ENCODE peak calls at places on chromosomes 11 and 22, in five cellular contexts. W is GM06990, U is GM12865, O is lung, G is fibroblast of the aortic adventitia. P is an unnamed sample.

GRCh38 chr11:100636536-100636935 is 50.6 kb upstream of the ARHGAP42 start:
- DNase-seq in O (no peak), G (no peak), W (no peak), U (no peak), P (no peak)

GRCh38 chr11:83222499-83222898 is 29.0 kb downstream of the ANKRD42 start:
- DNase-seq in U (no peak), G (no peak), W (no peak), O (no peak), P (no peak)

GRCh38 chr11:697028-697491 is 1.4 kb downstream of the TMEM80 start:
- DNase-seq in G (peak), O (no peak), U (peak), W (peak), P (peak)

GRCh38 chr22:41989246-41989645 is 9.3 kb upstream of the WBP2NL start:
- DNase-seq in G (no peak), O (no peak), U (no peak), W (no peak), P (no peak)

GRCh38 chr11:113992459-113993105 is 17.7 kb downstream of the HTR3A start:
- DNase-seq in U (no peak), O (peak), W (no peak), G (no peak), P (no peak)

GRCh38 chr11:77019976-77020591 is 14.1 kb upstream of the B3GNT6 start:
- DNase-seq in G (peak), U (no peak), O (no peak), W (no peak), P (peak)

GRCh38 chr11:10459029-10459970 is 4.2 kb downstream of the AMPD3 start:
- DNase-seq in U (peak), O (no peak), W (peak), G (no peak), P (peak)

GRCh38 chr11:19816040-19816439 is 103.4 kb downstream of the NAV2 start:
- DNase-seq in G (no peak), O (no peak), U (no peak), W (no peak), P (no peak)

GRCh38 chr11:123233280-123233977 is 38.4 kb upstream of the CLMP start:
- DNase-seq in O (no peak), U (peak), W (peak), G (no peak), P (no peak)

GRCh38 chr22:49119551-49119952 is 708.1 kb downstream of the BRD1 start:
- DNase-seq in U (no peak), O (no peak), G (no peak), W (no peak), P (no peak)

GRCh38 chr22:38260760-38261477 is 11.9 kb downstream of the TMEM184B start:
- DNase-seq in U (no peak), G (peak), W (no peak), O (no peak), P (no peak)

GRCh38 chr11:77267910-77268309 is 33.6 kb downstream of the GDPD4 start:
- DNase-seq in U (no peak), W (no peak), O (no peak), G (no peak), P (peak)

GRCh38 chr11:64697663-64698375 is 25.2 kb downstream of the NRXN2 start:
- DNase-seq in O (no peak), W (no peak), U (no peak), G (no peak), P (no peak)

GRCh38 chr22:35615156-35615555 is 2.0 kb downstream of the MB start:
- DNase-seq in U (no peak), G (peak), O (no peak), W (no peak), P (peak)

GRCh38 chr11:96278039-96278897 is 64.7 kb downstream of the MAML2 start:
- DNase-seq in O (no peak), W (no peak), G (no peak), U (no peak), P (no peak)

GRCh38 chr22:44336962-44337657 is 24.4 kb upstream of the SHISAL1 start:
- DNase-seq in G (no peak), W (no peak), U (no peak), O (no peak), P (no peak)

GRCh38 chr11:46947399-46948077 is 11.0 kb downstream of the CSTPP1 start:
- DNase-seq in G (no peak), O (no peak), U (no peak), W (no peak), P (no peak)
- H3K4me3 ChIP-seq in G (no peak), O (no peak), U (no peak), W (no peak), P (no peak)

GRCh38 chr22:45757068-45757467 is 85.4 kb downstream of the ATXN10 start:
- DNase-seq in W (no peak), O (peak), U (no peak), G (peak), P (peak)
- TF ChIP-seq CTCF in W (no peak), O (no peak), U (no peak), G (peak), P (no peak)

DNA sequence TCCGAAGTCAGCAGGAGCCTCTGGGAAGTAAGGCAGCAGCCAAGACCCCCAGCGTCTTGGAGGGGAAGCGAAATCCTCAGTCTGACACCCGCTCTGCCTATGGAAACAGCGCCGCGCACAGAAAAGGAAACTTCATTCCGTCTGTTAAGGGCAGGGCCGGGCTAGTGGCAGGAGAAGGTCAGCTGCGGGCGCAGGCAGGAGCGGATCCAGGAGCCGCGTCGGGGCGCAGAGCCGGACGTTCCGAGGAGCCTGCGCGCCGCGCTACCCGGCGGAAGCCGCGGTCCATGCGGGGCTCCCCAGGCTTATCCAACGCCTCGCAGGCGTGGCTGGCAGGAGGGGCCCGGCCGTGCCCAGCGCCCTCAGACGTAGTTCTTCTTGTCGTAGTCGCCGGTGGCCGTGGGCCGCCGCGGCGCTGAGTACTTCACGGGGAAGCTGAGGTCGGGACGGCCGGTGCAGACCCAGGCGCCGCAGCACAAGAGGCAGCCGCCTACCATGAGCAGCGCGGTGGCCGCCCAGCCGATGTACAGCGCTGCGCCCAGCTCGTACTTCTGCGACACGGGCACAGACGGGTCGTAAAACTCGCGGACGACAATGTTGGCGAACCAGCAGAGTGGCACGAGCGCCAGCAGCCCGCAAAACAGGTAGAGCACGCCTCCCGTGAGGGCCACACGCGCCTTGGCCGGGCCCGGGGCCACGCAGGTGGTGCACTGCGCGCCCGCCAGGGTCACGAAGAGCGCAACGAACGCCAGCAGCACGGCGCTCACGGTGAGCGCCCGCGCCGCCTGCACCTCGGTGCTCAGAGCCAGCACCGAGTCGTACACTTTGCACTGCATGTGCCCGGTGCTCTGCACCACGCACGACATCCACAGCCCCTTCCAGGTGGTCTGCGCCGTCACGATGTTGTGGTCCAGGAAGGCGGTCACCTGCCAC is 705 bp downstream of the CLDN5 start:
- DNase-seq in G (peak), O (no peak), W (peak), U (peak), P (peak)
- H3K4me3 ChIP-seq in G (peak), O (peak), W (no peak), U (no peak), P (peak)

GRCh38 chr11:73227571-73228211 is 9.6 kb downstream of the P2RY2 start:
- DNase-seq in O (peak), G (no peak), U (no peak), W (no peak), P (no peak)
- TF ChIP-seq CTCF in O (no peak), G (no peak), U (no peak), W (no peak), P (no peak)

GRCh38 chr11:128691802-128692749 is 1.8 kb upstream of the FLI1 start:
- DNase-seq in W (no peak), U (no peak), G (no peak), O (no peak), P (no peak)
- H3K4me3 ChIP-seq in W (peak), U (peak), G (peak), O (no peak), P (peak)

GRCh38 chr22:26939466-26939865 is 282.1 kb downstream of the MIAT start:
- DNase-seq in U (no peak), O (no peak), W (no peak), G (no peak), P (no peak)

GRCh38 chr22:26942301-26942927 is 285.0 kb downstream of the MIAT start:
- DNase-seq in W (no peak), G (peak), U (no peak), O (no peak), P (no peak)

GRCh38 chr22:26937213-26937612 is 279.8 kb downstream of the MIAT start:
- DNase-seq in W (no peak), G (no peak), U (no peak), O (no peak), P (no peak)
- TF ChIP-seq CTCF in W (peak), G (no peak), U (no peak), O (no peak), P (no peak)

GRCh38 chr11:128720522-128720985 is 26.7 kb downstream of the FLI1 start:
- DNase-seq in G (no peak), W (peak), U (peak), O (no peak), P (peak)
- H3K4me3 ChIP-seq in G (no peak), W (peak), U (peak), O (no peak), P (no peak)

DNA sequence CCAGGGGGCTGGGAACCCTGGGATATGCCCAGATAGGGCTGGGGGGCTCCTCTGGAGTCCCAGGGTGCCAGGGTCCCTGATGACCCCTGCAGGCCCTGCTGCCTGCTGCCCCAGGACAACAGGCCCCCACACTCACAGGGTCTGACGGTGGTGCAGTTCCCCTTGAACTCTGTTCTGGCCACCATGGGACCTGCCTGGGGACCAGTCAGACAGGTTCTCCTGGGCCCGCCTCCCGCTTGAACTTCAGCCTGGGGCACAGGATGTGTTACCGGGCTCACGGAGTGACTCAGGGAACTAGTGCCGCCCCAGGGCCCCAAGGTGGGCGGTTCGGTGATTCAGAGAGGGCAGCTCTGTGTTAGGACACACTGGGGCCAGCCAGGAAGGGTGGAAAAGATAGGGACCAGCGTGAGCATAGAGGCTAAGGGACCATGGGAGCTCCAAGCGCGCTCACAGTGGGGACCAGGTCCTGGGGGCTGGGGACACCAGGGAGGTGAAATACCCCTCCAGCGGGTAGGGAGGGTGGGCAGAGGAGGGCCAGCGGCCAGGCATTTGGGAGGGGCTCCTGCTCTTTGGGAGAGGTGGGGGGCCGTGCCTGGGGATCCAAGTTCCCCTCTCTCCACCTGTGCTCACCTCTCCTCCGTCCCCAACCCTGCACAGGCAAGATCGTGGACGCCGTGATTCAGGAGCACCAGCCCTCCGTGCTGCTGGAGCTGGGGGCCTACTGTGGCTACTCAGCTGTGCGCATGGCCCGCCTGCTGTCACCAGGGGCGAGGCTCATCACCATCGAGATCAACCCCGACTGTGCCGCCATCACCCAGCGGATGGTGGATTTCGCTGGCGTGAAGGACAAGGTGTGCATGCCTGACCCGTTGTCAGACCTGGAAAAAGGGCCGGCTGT is 21.5 kb upstream of the TXNRD2 start:
- DNase-seq in G (peak), U (no peak), W (no peak), O (peak), P (peak)
- TF ChIP-seq CTCF in G (no peak), U (no peak), W (no peak), O (no peak), P (no peak)

GRCh38 chr22:19693581-19693980 is 20.7 kb upstream of the SEPTIN5 start:
- DNase-seq in O (no peak), U (no peak), G (no peak), W (no peak), P (no peak)

GRCh38 chr22:19691007-19691720 is 23.1 kb upstream of the SEPTIN5 start:
- DNase-seq in G (no peak), O (no peak), U (no peak), W (no peak), P (no peak)

GRCh38 chr22:19689408-19689807 is 24.9 kb upstream of the SEPTIN5 start:
- DNase-seq in G (no peak), W (no peak), U (no peak), O (no peak), P (no peak)

GRCh38 chr22:19693981-19694670 is 20.2 kb upstream of the SEPTIN5 start:
- DNase-seq in O (no peak), U (no peak), G (no peak), W (no peak), P (no peak)

GRCh38 chr22:19691721-19692341 is 22.5 kb upstream of the SEPTIN5 start:
- DNase-seq in G (peak), W (no peak), O (no peak), U (no peak), P (peak)
- H3K4me3 ChIP-seq in G (peak), W (no peak), O (no peak), U (no peak), P (no peak)